ENCODE peak calls at places on chromosomes 13 and 19, in five cellular contexts. X, U, M, L and G are unnamed samples.

GRCh38 chr13:27131202-27131623 is 40.4 kb downstream of the USP12 start:
- DNase-seq in M (peak; percentile 4), X (peak; percentile 81), U (no peak), L (peak; percentile 66), G (no peak)

GRCh38 chr19:10921909-10922637 is 6.4 kb downstream of the YIPF2 start:
- DNase-seq in L (no peak), U (no peak), M (no peak), X (no peak), G (no peak)

GRCh38 chr19:34126966-34127365 is 45.3 kb upstream of the LSM14A start:
- DNase-seq in U (no peak), X (no peak), L (no peak), M (no peak), G (no peak)

GRCh38 chr13:31818236-31818635 is 78.9 kb downstream of the RXFP2 start:
- DNase-seq in U (no peak), L (peak; percentile 5), M (no peak), X (no peak), G (no peak)

GRCh38 chr13:108083056-108083455 is 132.3 kb downstream of the LIG4 start:
- DNase-seq in L (peak; percentile 47), U (no peak), X (no peak), M (no peak), G (no peak)

GRCh38 chr13:99935772-99936171 is 35.8 kb downstream of the ZIC5 start:
- DNase-seq in X (no peak), M (no peak), U (no peak), L (no peak), G (no peak)

GRCh38 chr13:44147648-44148047 is 226.0 kb upstream of the SERP2 start:
- DNase-seq in X (no peak), L (no peak), U (no peak), M (no peak), G (no peak)

GRCh38 chr13:99061411-99061810 is 83.5 kb upstream of the DOCK9 start:
- DNase-seq in L (no peak), X (no peak), M (no peak), U (no peak), G (no peak)

GRCh38 chr13:57063007-57063406 is 77.7 kb upstream of the PRR20A start:
- DNase-seq in U (no peak), M (no peak), L (no peak), X (no peak), G (no peak)

GRCh38 chr19:58218899-58219298 is 9.8 kb upstream of the ZNF544 start:
- DNase-seq in M (peak; percentile 55), U (no peak), L (no peak), X (no peak), G (peak; percentile 43)

GRCh38 chr13:106802917-106803316 is 235.0 kb upstream of the ARGLU1 start:
- DNase-seq in X (no peak), M (no peak), U (no peak), L (no peak), G (no peak)
- TF ChIP-seq CTCF in X (no peak), M (no peak), U (no peak), L (no peak), G (no peak)

GRCh38 chr19:15992014-15992413 is 43.2 kb downstream of the OR10H4 start:
- DNase-seq in X (no peak), L (no peak), U (no peak), M (no peak), G (no peak)
- H3K9me3 ChIP-seq in X (no peaks in the 10 kb centered on the region), L (no peaks in the 10 kb centered on the region), U (no peaks in the 10 kb centered on the region), M (peaks cover 5% of the 10 kb centered on the region), G (no peaks in the 10 kb centered on the region)

DNA sequence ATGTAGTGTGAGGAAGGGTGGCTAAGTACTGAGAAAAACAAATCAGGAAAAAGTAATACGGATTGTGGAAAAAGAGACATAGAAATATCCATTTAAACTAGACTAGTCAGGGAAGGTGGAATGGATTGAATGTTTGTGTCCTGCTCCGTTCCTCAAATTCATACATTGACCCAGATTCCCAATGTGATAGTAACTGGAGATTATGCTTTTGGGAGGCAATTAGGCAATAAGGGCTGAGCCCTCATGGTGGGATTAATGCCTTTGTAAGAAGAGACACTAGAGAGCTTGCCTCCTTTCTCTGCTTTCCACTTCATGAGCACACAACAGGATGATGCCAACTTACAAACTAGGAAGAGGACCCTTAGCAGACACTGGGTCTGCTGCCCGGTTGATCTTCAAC is 765.2 kb upstream of the GPC6 start:
- DNase-seq in U (no peak), L (no peak), X (no peak), M (no peak), G (no peak)
- H3K4me3 ChIP-seq in U (no peak overlapping the region), L (no peak overlapping the region), X (no peak overlapping the region), M (no peak overlapping the region), G (no peak overlapping the region)

GRCh38 chr13:70714993-70715392 is 606.7 kb upstream of the KLHL1 start:
- DNase-seq in U (no peak), L (no peak), X (no peak), M (no peak), G (no peak)
- TF ChIP-seq CTCF in U (no peak), L (peak; percentile 13), X (no peak), M (no peak), G (peak; percentile 39)

GRCh38 chr19:1510807-1511206 is 2.0 kb downstream of the ADAMTSL5 start:
- DNase-seq in M (no peak), X (no peak), L (no peak), U (no peak), G (no peak)
- H3K9me3 ChIP-seq in M (no peaks in the 10 kb centered on the region), X (no peaks in the 10 kb centered on the region), L (peaks cover 5% of the 10 kb centered on the region), U (no peaks in the 10 kb centered on the region), G (no peaks in the 10 kb centered on the region)

DNA sequence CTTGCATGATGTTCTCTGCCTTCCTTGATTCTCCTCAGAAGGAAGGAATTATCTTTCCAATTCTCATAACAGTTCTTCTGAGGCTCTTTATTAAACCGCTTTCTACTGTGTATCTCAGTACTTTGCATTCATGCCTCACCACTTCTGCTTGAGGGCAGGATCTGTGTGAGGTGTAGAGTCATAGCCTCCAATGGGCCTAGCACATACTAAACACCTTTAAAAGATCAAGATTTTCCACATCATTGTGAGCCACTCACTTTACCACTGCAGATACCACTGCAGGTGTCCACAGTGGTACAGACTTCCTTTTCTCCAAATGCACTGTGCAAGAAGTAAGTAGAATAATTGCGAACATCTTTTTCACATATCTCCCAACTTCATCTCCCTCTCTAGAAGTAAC is 76.7 kb downstream of the NDFIP2 start:
- DNase-seq in L (no peak), X (no peak), M (no peak), U (no peak), G (no peak)
- H3K4me3 ChIP-seq in L (no peak overlapping the region), X (no peak overlapping the region), M (no peak overlapping the region), U (no peak overlapping the region), G (no peak overlapping the region)